ENCODE peak calls at places on chromosomes 13 and 19, in seven cellular contexts. E is smooth muscle cell of the brain vasculature; V is NCI-H510A treated with DMSO at 0.1 percent for 48 hours; T is AG10803; F is kidney tubule cell; N is neuronal stem cell; C is activated CD4-positive, alpha-beta T cell treated with anti-CD3 and anti-CD28 coated beads, Interleukin-2, amount 10 ng/mL, durations not matched to agents 7 days and 5 days. K is an unnamed sample.

GRCh38 chr19:49570997-49571676 is 9.2 kb downstream of the NOSIP start:
- DNase-seq in E (no peak), V (peak), T (no peak), F (no peak), N (no peak), C (peak), K (no peak)

GRCh38 chr13:99087954-99088491 is 110.2 kb upstream of the DOCK9 start:
- DNase-seq in E (no peak), V (peak), T (no peak), F (no peak), N (no peak), C (peak), K (no peak)

GRCh38 chr13:32901994-32902780 is 114.0 kb upstream of the KL start:
- DNase-seq in E (no peak), V (no peak), T (peak), F (peak), N (no peak), C (no peak), K (no peak)

GRCh38 chr19:5172859-5173577 is 167.6 kb downstream of the PTPRS start:
- DNase-seq in E (peak), V (no peak), T (peak), F (peak), N (no peak), C (no peak), K (peak)

GRCh38 chr13:49466240-49466914 is 22.3 kb downstream of the SETDB2 start:
- DNase-seq in E (no peak), V (no peak), T (no peak), F (peak), N (no peak), C (no peak), K (no peak)

GRCh38 chr19:5336195-5336965 is 4.2 kb downstream of the PTPRS start:
- DNase-seq in E (no peak), V (no peak), T (no peak), F (no peak), N (no peak), C (no peak), K (no peak)

GRCh38 chr19:9836021-9836420 is 903 bp downstream of the PIN1 start:
- DNase-seq in E (no peak), V (no peak), T (peak), F (peak), N (no peak), C (no peak), K (peak)

GRCh38 chr19:14632286-14632685 is 42.4 kb downstream of the ADGRE3 start:
- DNase-seq in E (no peak), V (no peak), T (no peak), F (no peak), N (no peak), C (no peak), K (peak)

GRCh38 chr19:47057328-47057727 is 8.9 kb upstream of the TMEM160 start:
- DNase-seq in E (no peak), V (no peak), T (no peak), F (no peak), N (no peak), C (no peak), K (peak)

GRCh38 chr13:113820813-113821651 is 42.8 kb downstream of the GAS6 start:
- DNase-seq in E (peak), V (peak), T (peak), F (peak), N (no peak), C (no peak), K (peak)

GRCh38 chr13:21011378-21011777 is 50.0 kb downstream of the LATS2 start:
- DNase-seq in E (no peak), V (no peak), T (peak), F (peak), N (no peak), C (no peak), K (no peak)

GRCh38 chr13:106858910-106859309 is 291.0 kb upstream of the ARGLU1 start:
- DNase-seq in E (no peak), V (peak), T (no peak), F (peak), N (no peak), C (no peak), K (no peak)

K was measured in IMR-90.